ENCODE peak calls at places on chromosome 6, in five cellular contexts. G is stomach, W is H1, V is IMR-90, U is breast epithelium. R is an unnamed sample.

GRCh38 chr6:128208851-128209580 is 308.2 kb upstream of the THEMIS start:
- DNase-seq in G (no peak), W (no peak), V (peak; percentile 70), U (no peak), R (no peak)

GRCh38 chr6:4608361-4609115 is 167.7 kb upstream of the CDYL start:
- DNase-seq in G (no peak), W (no peak), V (no peak), U (no peak), R (no peak)

GRCh38 chr6:144151010-144151727 is 852 bp downstream of the STX11 start:
- DNase-seq in G (no peak), W (no peak), V (no peak), U (no peak), R (no peak)

GRCh38 chr6:134464690-134465411 is 146.9 kb upstream of the SGK1 start:
- DNase-seq in G (no peak), W (no peak), V (peak; percentile 89), U (no peak), R (no peak)

GRCh38 chr6:170441316-170441715 is 111.8 kb downstream of the PSMB1 start:
- DNase-seq in G (no peak), W (no peak), V (peak; percentile 55), U (no peak), R (no peak)

GRCh38 chr6:4647414-4648365 is 128.5 kb upstream of the CDYL start:
- DNase-seq in G (peak; percentile 72), W (peak; percentile 60), V (peak; percentile 84), U (peak; percentile 62), R (peak; percentile 32)

GRCh38 chr6:79494841-79495240 is 42.4 kb downstream of the LCA5 start:
- DNase-seq in G (no peak), W (no peak), V (no peak), U (no peak), R (no peak)

GRCh38 chr6:1200706-1201105 is 111.2 kb upstream of the FOXQ1 start:
- DNase-seq in G (no peak), W (no peak), V (peak; percentile 39), U (no peak), R (no peak)

GRCh38 chr6:138038148-138038870 is 68.9 kb downstream of the PERP start:
- DNase-seq in G (no peak), W (no peak), V (no peak), U (no peak), R (no peak)

GRCh38 chr6:165117121-165117520 is 192.3 kb downstream of the C6orf118 start:
- DNase-seq in G (no peak), W (no peak), V (no peak), U (no peak), R (no peak)

GRCh38 chr6:12243169-12243568 is 47.0 kb upstream of the EDN1 start:
- DNase-seq in G (no peak), W (no peak), V (no peak), U (no peak), R (no peak)

GRCh38 chr6:12246900-12247299 is 43.3 kb upstream of the EDN1 start:
- DNase-seq in G (no peak), W (no peak), V (peak; percentile 19), U (no peak), R (no peak)

GRCh38 chr6:12249516-12250394 is 40.4 kb upstream of the EDN1 start:
- DNase-seq in G (no peak), W (no peak), V (no peak), U (no peak), R (no peak)

GRCh38 chr6:12245360-12245759 is 44.8 kb upstream of the EDN1 start:
- DNase-seq in G (no peak), W (no peak), V (no peak), U (no peak), R (no peak)

DNA sequence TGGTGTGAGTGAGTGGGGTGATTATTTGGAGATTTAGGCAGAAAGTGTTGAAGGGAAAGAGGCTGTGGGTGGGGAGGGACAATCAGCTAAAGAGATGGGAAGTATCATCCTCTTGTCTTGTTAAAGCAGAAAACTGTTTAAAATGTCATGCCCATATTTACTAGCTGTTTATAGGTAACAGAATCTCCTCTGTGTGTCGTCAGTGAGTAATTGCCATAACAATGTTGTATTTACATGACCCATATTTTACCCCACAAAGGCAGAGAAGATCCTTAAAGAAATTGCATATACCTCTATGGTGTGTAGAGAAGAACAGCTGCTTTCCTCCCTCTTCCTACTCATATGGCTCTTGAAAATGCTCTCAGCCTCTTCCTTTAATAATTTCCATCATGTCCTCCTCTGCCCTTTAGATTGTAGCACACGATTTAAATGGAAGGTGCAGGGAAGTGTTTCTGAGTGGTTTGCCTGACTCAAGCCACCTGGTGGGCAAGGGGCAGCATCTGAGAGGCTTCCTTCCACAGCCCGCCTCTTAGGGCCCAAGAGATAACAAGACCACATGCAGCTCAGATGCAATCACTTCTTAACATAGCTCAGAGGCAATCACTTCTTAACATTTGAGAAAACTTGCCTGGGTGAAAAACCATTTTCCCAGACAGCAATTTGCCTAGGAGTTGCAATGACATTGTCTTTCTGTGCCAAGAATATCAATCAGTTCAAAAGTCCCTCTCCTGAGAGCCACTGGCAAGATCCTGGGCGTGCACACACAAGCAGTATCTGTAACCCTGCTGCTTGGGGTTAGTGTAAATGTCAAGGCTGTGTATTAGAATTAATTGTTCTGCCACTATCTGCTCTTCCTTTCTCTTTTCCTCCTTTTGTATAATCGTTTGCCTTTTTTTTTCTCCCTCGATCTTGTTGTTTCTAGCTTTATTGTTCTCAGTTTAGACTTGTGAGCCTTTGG is 44.1 kb upstream of the EDN1 start:
- DNase-seq in G (no peak), W (no peak), V (peak; percentile 39), U (no peak), R (no peak)
- TF ChIP-seq POLR2A in G (no peak), W (no peak), V (no peak), U (no peak), R (no peak)

GRCh38 chr6:69796081-69796626 is 656 bp downstream of the LMBRD1 start:
- DNase-seq in G (peak; percentile 69), W (no peak), V (peak; percentile 45), U (peak; percentile 48), R (no peak)

GRCh38 chr6:69792292-69792691 is 4.5 kb downstream of the LMBRD1 start:
- DNase-seq in G (no peak), W (no peak), V (no peak), U (no peak), R (no peak)

GRCh38 chr6:69801225-69801624 is 4.4 kb upstream of the LMBRD1 start:
- DNase-seq in G (no peak), W (no peak), V (no peak), U (no peak), R (no peak)

GRCh38 chr6:69795469-69796080 is 1.2 kb downstream of the LMBRD1 start:
- DNase-seq in G (no peak), W (no peak), V (no peak), U (no peak), R (no peak)

DNA sequence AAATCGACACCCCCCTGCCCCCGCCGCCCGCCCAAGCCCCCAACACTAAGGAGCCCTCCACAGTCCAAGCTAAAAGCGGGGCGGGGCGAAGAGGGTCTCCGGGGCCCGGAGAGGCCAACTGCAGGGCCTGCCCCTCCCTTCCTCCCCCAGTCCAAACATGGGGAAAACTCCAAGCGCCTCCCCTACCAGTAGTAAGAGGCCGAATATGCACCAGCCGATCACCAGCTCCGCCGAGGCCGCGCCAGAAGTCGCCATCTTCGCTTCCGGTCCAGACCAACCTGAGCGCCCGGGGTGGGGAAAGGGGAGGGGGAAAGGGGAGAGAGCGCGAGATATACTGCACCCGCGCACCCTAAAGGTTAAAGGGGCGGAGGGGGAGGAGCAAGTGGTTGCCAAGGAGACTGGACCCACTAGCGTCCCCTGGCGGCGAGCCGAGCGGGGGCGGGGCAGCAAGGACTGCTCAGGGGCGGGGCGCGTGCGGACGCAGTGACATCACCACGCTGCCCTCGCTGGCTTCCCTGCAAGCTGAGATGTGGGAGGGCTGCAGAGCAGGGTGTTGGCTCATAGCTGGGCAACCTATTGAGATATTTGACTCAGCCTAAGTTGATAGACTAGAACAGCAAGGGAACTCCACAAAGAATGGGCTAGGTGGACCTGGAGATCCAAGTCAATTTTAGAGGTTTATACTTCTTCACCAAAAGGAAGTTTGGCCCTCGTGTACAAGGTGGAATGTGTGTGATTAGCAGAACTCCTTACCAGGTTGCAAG is at the start of gene LMBRD1:
- DNase-seq in G (peak; percentile 99), W (peak; percentile 98), V (peak; percentile 94), U (peak; percentile 95), R (peak; percentile 98)
- H3K4me3 ChIP-seq in G (peak within 1 kb of the TSS; percentile 62), W (peak within 1 kb of the TSS; percentile 98), V (peak within 1 kb of the TSS; percentile 94), U (peak within 1 kb of the TSS; percentile 74), R (peak within 1 kb of the TSS; percentile 73)

GRCh38 chr6:111864138-111865048 is 8.9 kb downstream of the FYN start:
- DNase-seq in G (no peak), W (no peak), V (no peak), U (no peak), R (no peak)
- H3K27ac ChIP-seq in G (no peak overlapping the region), W (no peak overlapping the region), V (no peak overlapping the region), U (no peak overlapping the region), R (no peak overlapping the region)

DNA sequence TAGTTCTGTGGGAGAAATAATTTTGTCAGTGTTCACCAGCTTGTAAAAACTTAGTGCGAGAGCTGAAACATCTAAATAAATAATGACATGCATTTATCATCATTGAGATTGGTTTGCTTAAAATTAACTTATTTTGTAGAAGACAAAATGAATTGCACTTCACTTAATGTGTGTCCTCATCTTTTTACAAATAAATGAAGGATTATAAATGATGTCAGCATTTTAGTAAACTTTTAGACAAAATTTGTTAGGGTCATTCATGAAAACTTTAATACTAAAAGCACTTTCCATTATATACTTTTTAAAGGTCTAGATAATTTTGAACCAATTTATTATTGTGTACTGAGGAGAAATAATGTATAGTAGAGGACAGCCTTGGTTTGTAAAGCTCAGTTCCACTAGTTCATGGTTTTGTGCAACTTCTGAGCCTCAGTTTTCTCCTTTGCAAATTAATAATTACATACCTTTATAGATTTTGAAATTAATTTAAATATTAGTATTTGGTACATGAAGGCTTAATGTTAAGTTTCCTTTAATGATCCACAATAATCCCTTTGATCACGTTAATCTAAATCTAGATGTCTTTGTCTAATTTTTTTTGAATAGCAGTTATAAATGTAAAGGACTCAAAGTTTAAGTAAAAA is 9.2 kb downstream of the LOC128125822 start:
- DNase-seq in G (no peak), W (no peak), V (no peak), U (no peak), R (no peak)
- TF ChIP-seq POLR2A in G (no peak), W (peak; percentile 36), V (peak; percentile 42), U (no peak), R (no peak)

GRCh38 chr6:6678185-6678671 is 89.7 kb downstream of the LY86 start:
- DNase-seq in G (no peak), W (no peak), V (peak; percentile 69), U (no peak), R (no peak)

GRCh38 chr6:6674872-6675271 is 86.4 kb downstream of the LY86 start:
- DNase-seq in G (no peak), W (no peak), V (no peak), U (no peak), R (no peak)

GRCh38 chr6:6678811-6679210 is 90.3 kb downstream of the LY86 start:
- DNase-seq in G (peak; percentile 44), W (no peak), V (no peak), U (no peak), R (no peak)

GRCh38 chr6:6679633-6680032 is 91.1 kb downstream of the LY86 start:
- DNase-seq in G (no peak), W (no peak), V (no peak), U (no peak), R (no peak)

DNA sequence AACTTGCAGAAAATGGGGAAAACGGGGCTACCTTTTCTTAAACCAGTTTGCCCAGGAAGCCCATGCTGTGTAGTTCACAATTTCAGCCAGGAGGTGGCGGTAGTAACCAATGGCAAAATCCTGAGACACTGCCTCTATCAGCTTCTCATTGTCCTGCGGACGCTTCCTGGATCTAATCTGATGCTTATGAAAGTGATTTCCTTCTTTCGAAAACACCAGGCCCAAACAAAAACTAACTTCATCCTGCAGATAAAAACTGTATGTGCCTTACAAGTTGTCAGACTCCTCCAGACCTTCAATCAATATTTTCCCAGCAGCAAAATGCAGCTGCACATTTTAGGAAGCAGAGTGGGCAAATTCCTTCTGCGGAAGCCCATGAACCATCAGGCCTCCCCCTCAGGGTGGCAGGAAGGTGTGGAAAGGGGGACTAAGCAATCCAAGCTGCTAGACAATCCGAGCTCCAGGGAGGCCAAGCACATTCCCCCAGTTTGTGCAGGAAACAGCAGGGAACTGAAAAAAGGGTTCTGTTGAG is 88.5 kb downstream of the LY86 start:
- DNase-seq in G (peak; percentile 84), W (peak; percentile 64), V (peak; percentile 69), U (peak; percentile 79), R (peak; percentile 97)
- H3K4me3 ChIP-seq in G (no peak overlapping the region), W (no peak overlapping the region), V (no peak overlapping the region), U (no peak overlapping the region), R (no peak overlapping the region)

R was measured in tibial nerve.